ENCODE peak calls at places on chromosomes 13 and 19, in six cellular contexts. Y is mesendoderm, F is neuronal stem cell, W is IMR-90, G is H9, J is H1. I is an unnamed sample.

GRCh38 chr19:47518139-47518538 is 3.3 kb upstream of the NAPA start:
- DNase-seq in F (no peak), Y (no peak), W (no peak), G (no peak), J (no peak), I (no peak)

GRCh38 chr13:36094478-36094877 is 36.7 kb downstream of the DCLK1 start:
- DNase-seq in F (no peak), J (no peak), G (no peak), Y (no peak), W (no peak), I (no peak)

GRCh38 chr19:34254552-34255432 is at the start of gene GARRE1:
- DNase-seq in G (peak; percentile 41), J (peak; percentile 70), F (peak; percentile 48), Y (peak; percentile 54), W (peak; percentile 24), I (no peak)

GRCh38 chr13:21936674-21937073 is 265.8 kb downstream of the FGF9 start:
- DNase-seq in Y (no peak), G (no peak), F (no peak), W (no peak), J (no peak), I (no peak)

GRCh38 chr13:19050901-19051300 is 130.7 kb downstream of the TUBA3C start:
- DNase-seq in J (no peak), F (no peak), W (no peak), Y (no peak), G (no peak), I (no peak)

GRCh38 chr13:32311188-32311897 is 3.8 kb downstream of the ZAR1L start:
- DNase-seq in W (no peak), G (peak; percentile 31), J (no peak), F (no peak), Y (no peak), I (no peak)

GRCh38 chr13:112679381-112679780 is 10.5 kb upstream of the ATP11A start:
- DNase-seq in F (no peak), W (no peak), J (peak; percentile 33), G (no peak), Y (no peak), I (no peak)

GRCh38 chr13:24271611-24272451 is 37.5 kb upstream of the C1QTNF9 start:
- DNase-seq in W (peak; percentile 76), J (no peak), Y (no peak), G (no peak), F (no peak), I (peak; percentile 68)

GRCh38 chr19:45682117-45682516 is 9.6 kb downstream of the SNRPD2 start:
- DNase-seq in Y (no peak), W (no peak), G (no peak), J (no peak), F (no peak), I (no peak)

GRCh38 chr19:45677351-45678230 is 9.6 kb downstream of the GIPR start:
- DNase-seq in G (peak; percentile 100), J (peak; percentile 96), Y (peak; percentile 99), F (peak; percentile 88), W (peak; percentile 62), I (peak; percentile 87)

GRCh38 chr19:45681391-45682015 is 10.2 kb downstream of the SNRPD2 start:
- DNase-seq in Y (peak; percentile 90), G (peak; percentile 94), W (peak; percentile 69), J (peak; percentile 95), F (peak; percentile 77), I (peak; percentile 82)

GRCh38 chr19:45670670-45671453 is 2.8 kb downstream of the GIPR start:
- DNase-seq in W (peak; percentile 72), F (peak; percentile 76), Y (peak; percentile 95), G (peak; percentile 96), J (peak; percentile 100), I (peak; percentile 88)

DNA sequence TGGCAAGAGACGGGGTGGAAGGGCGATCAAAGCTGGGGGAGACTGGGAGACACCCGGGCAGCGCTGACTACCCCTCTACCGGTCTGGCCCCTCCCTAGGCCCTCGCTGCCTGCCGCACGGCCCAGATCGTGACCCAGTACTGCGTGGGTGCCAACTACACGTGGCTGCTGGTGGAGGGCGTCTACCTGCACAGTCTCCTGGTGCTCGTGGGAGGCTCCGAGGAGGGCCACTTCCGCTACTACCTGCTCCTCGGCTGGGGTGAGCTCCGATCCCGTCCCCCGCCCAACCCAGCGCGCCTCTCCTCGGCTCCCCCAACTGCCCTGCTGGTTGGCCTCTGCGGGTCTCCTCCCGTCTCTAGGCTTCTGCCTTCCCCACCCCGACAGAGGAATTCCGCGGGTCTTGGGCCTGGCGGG is 8.8 kb downstream of the GIPR start:
- DNase-seq in J (peak; percentile 85), Y (peak; percentile 21), W (no peak), G (no peak), F (no peak), I (no peak)
- H4K8ac ChIP-seq in J (peak overlapping the region; percentile 93), Y (no peak overlapping the region), W (no peak overlapping the region), G (no peak overlapping the region), F (no peak overlapping the region), I (peak overlapping the region; percentile 8)

DNA sequence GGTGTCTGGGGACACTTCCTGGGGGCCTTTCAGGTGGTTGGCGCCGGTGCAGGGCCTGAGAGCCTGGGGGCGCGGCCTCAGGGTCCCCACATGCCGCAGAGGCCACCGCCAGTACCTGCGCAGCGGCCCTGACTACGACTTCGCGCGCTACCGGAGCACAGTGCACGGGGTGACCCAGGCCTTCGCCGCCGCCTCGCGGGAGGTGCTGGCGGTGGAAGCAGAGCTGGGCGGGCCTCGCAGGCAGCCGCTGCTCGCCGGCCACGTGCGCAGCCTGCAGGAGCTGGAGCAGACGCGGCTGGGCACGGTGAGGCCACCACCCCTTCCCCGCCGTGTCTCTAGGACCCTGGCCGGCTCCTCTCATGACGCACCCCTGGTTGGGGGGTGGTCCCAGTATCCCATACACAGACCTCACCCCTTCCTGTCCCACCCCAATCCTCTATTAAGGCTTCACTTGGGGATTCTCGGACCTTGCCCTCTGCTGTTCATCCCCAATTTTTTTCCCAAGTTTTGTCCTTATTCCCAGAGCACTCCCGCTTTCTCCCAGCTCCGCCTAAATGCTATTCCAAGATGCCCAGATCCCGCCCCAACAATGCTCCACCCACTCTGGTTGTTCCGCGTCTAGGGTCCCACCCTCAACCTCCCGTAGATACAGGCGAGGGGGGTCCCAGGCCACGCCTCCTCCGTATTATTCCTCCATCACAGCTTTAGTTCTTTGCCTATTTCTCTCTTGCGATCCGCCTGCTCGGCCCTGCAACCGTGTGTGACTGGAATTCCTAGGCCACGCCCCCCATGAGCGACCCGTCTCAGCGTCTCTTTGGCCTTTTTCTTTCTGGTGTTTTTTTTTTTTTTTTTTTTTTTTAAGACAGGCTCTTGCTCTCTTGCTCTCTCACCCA is 1.0 kb downstream of the REX1BD start:
- DNase-seq in Y (peak; percentile 94), F (peak; percentile 81), G (peak; percentile 93), W (peak; percentile 55), J (peak; percentile 87), I (peak; percentile 79)
- H4K8ac ChIP-seq in Y (no peak overlapping the region), F (no peak overlapping the region), G (no peak overlapping the region), W (peak overlapping the region; percentile 67), J (peak overlapping the region; percentile 86), I (peak overlapping the region; percentile 97)

GRCh38 chr13:30863231-30863630 is 42.8 kb upstream of the MEDAG start:
- DNase-seq in F (no peak), G (peak; percentile 91), W (no peak), Y (peak; percentile 53), J (no peak), I (no peak)
- H4K8ac ChIP-seq in F (no peak overlapping the region), G (peak overlapping the region; percentile 29), W (peak overlapping the region; percentile 93), Y (no peak overlapping the region), J (no peak overlapping the region), I (peak overlapping the region; percentile 35)

GRCh38 chr13:25934127-25934526 is 117.7 kb downstream of the SHISA2 start:
- DNase-seq in J (no peak), F (no peak), W (no peak), Y (no peak), G (no peak), I (no peak)
- H4K8ac ChIP-seq in J (no peak overlapping the region), F (no peak overlapping the region), W (no peak overlapping the region), Y (no peak overlapping the region), G (no peak overlapping the region), I (no peak overlapping the region)

GRCh38 chr13:34523401-34523800 is 418.7 kb upstream of the NBEA start:
- DNase-seq in F (no peak), G (no peak), W (no peak), Y (no peak), J (no peak), I (peak; percentile 7)
- H4K8ac ChIP-seq in F (no peak overlapping the region), G (no peak overlapping the region), W (no peak overlapping the region), Y (no peak overlapping the region), J (no peak overlapping the region), I (no peak overlapping the region)